ENCODE peak calls at places on chromosome 1, in four cellular contexts. One of them, this sample, is unnamed.

GRCh38 chr1:212860713-212861581 is 2.9 kb downstream of the FLVCR1 start:
- DNase-seq in neuronal stem cell: no peak
- DNase-seq in mucosa of gallbladder: no peak
- DNase-seq in iPS-NIHi11: no peak
- DNase-seq in this sample: no peak

GRCh38 chr1:63888984-63889383 is 115.2 kb downstream of the ROR1 start:
- DNase-seq in neuronal stem cell: no peak
- DNase-seq in mucosa of gallbladder: no peak
- DNase-seq in iPS-NIHi11: no peak
- DNase-seq in this sample: no peak

GRCh38 chr1:215119719-215120118 is 37.2 kb downstream of the KCNK2 start:
- DNase-seq in neuronal stem cell: no peak
- DNase-seq in mucosa of gallbladder: no peak
- DNase-seq in iPS-NIHi11: no peak
- DNase-seq in this sample: no peak

GRCh38 chr1:188277771-188278170 is 1449.0 kb downstream of the PLA2G4A start:
- DNase-seq in neuronal stem cell: no peak
- DNase-seq in mucosa of gallbladder: no peak
- DNase-seq in iPS-NIHi11: no peak
- DNase-seq in this sample: no peak

GRCh38 chr1:87706779-87707228 is 378.1 kb downstream of the LMO4 start:
- DNase-seq in neuronal stem cell: no peak
- DNase-seq in mucosa of gallbladder: no peak
- DNase-seq in iPS-NIHi11: no peak
- DNase-seq in this sample: no peak

GRCh38 chr1:11350265-11350664 is 77.3 kb downstream of the UBIAD1 start:
- DNase-seq in neuronal stem cell: no peak
- DNase-seq in mucosa of gallbladder: no peak
- DNase-seq in iPS-NIHi11: no peak
- DNase-seq in this sample: no peak

GRCh38 chr1:163472267-163472666 is 150.5 kb downstream of the NUF2 start:
- DNase-seq in neuronal stem cell: no peak
- DNase-seq in mucosa of gallbladder: no peak
- DNase-seq in iPS-NIHi11: no peak
- DNase-seq in this sample: no peak

GRCh38 chr1:214378492-214378891 is 97.5 kb downstream of the SMYD2 start:
- DNase-seq in neuronal stem cell: no peak
- DNase-seq in mucosa of gallbladder: no peak
- DNase-seq in iPS-NIHi11: no peak
- DNase-seq in this sample: no peak

GRCh38 chr1:106727171-106727570 is 329.3 kb upstream of the PRMT6 start:
- DNase-seq in neuronal stem cell: no peak
- DNase-seq in mucosa of gallbladder: no peak
- DNase-seq in iPS-NIHi11: no peak
- DNase-seq in this sample: no peak

GRCh38 chr1:176384841-176385240 is 78.1 kb upstream of the PAPPA2 start:
- DNase-seq in neuronal stem cell: no peak
- DNase-seq in mucosa of gallbladder: no peak
- DNase-seq in iPS-NIHi11: no peak
- DNase-seq in this sample: no peak

GRCh38 chr1:81801834-81802531 is 1.2 kb downstream of the ADGRL2 start:
- DNase-seq in neuronal stem cell: no peak
- DNase-seq in mucosa of gallbladder: peak; percentile 10
- DNase-seq in iPS-NIHi11: peak; percentile 31
- DNase-seq in this sample: peak; percentile 38

GRCh38 chr1:175206687-175207086 is 14.1 kb upstream of the KIAA0040 start:
- DNase-seq in neuronal stem cell: no peak
- DNase-seq in mucosa of gallbladder: no peak
- DNase-seq in iPS-NIHi11: no peak
- DNase-seq in this sample: no peak

GRCh38 chr1:221708076-221708571 is 33.8 kb downstream of the DUSP10 start:
- DNase-seq in neuronal stem cell: no peak
- DNase-seq in mucosa of gallbladder: peak; percentile 38
- DNase-seq in iPS-NIHi11: no peak
- DNase-seq in this sample: no peak

GRCh38 chr1:116334868-116335649 is 38.0 kb upstream of the ATP1A1 start:
- DNase-seq in neuronal stem cell: no peak
- DNase-seq in mucosa of gallbladder: no peak
- DNase-seq in iPS-NIHi11: peak; percentile 34
- DNase-seq in this sample: no peak